ENCODE peak calls at places on chromosomes 11 and 22, in six cellular contexts. One of them, this sample, is unnamed.

GRCh38 chr11:14873632-14874031 is 18.4 kb downstream of the CYP2R1 start:
- DNase-seq in CD4-positive, alpha-beta T cell: no peak
- DNase-seq in SK-N-SH: no peak
- DNase-seq in lower leg skin: no peak
- DNase-seq in HL-60: no peak
- DNase-seq in A549: no peak
- DNase-seq in this sample: no peak

GRCh38 chr11:122197055-122197987 is 81.3 kb upstream of the BLID start:
- DNase-seq in CD4-positive, alpha-beta T cell: no peak
- DNase-seq in SK-N-SH: no peak
- DNase-seq in lower leg skin: peak
- DNase-seq in HL-60: no peak
- DNase-seq in A549: peak
- DNase-seq in this sample: no peak

GRCh38 chr11:64391839-64392238 is 32.9 kb downstream of the RPS6KA4 start:
- DNase-seq in CD4-positive, alpha-beta T cell: no peak
- DNase-seq in SK-N-SH: no peak
- DNase-seq in lower leg skin: no peak
- DNase-seq in HL-60: no peak
- DNase-seq in A549: no peak
- DNase-seq in this sample: no peak

GRCh38 chr22:45775569-45776312 is 104.1 kb downstream of the ATXN10 start:
- DNase-seq in CD4-positive, alpha-beta T cell: no peak
- DNase-seq in SK-N-SH: no peak
- DNase-seq in lower leg skin: no peak
- DNase-seq in HL-60: no peak
- DNase-seq in A549: no peak
- DNase-seq in this sample: no peak

GRCh38 chr11:44785856-44786606 is 59.3 kb downstream of the TSPAN18 start:
- DNase-seq in CD4-positive, alpha-beta T cell: no peak
- DNase-seq in SK-N-SH: peak
- DNase-seq in lower leg skin: no peak
- DNase-seq in HL-60: no peak
- DNase-seq in A549: peak
- DNase-seq in this sample: no peak

GRCh38 chr11:81377418-81377817 is 1356.2 kb downstream of the FAM181B start:
- DNase-seq in CD4-positive, alpha-beta T cell: no peak
- DNase-seq in SK-N-SH: no peak
- DNase-seq in lower leg skin: no peak
- DNase-seq in HL-60: no peak
- DNase-seq in A549: no peak
- DNase-seq in this sample: no peak

GRCh38 chr22:30238661-30239420 is 7.7 kb downstream of the LIF start:
- DNase-seq in CD4-positive, alpha-beta T cell: no peak
- DNase-seq in SK-N-SH: no peak
- DNase-seq in lower leg skin: no peak
- DNase-seq in HL-60: no peak
- DNase-seq in A549: no peak
- DNase-seq in this sample: no peak

GRCh38 chr11:32005786-32006406 is 85.0 kb upstream of the RCN1 start:
- DNase-seq in CD4-positive, alpha-beta T cell: no peak
- DNase-seq in SK-N-SH: no peak
- DNase-seq in lower leg skin: no peak
- DNase-seq in HL-60: no peak
- DNase-seq in A549: no peak
- DNase-seq in this sample: no peak

GRCh38 chr22:26477341-26477731 is 6.2 kb downstream of the HPS4 start:
- DNase-seq in CD4-positive, alpha-beta T cell: no peak
- DNase-seq in SK-N-SH: no peak
- DNase-seq in lower leg skin: no peak
- DNase-seq in HL-60: no peak
- DNase-seq in A549: no peak
- DNase-seq in this sample: no peak

GRCh38 chr11:45026835-45027234 is 76.2 kb upstream of the TP53I11 start:
- DNase-seq in CD4-positive, alpha-beta T cell: no peak
- DNase-seq in SK-N-SH: peak
- DNase-seq in lower leg skin: no peak
- DNase-seq in HL-60: no peak
- DNase-seq in A549: no peak
- DNase-seq in this sample: no peak

GRCh38 chr11:77779935-77780334 is 40.6 kb downstream of the RSF1 start:
- DNase-seq in CD4-positive, alpha-beta T cell: no peak
- DNase-seq in SK-N-SH: no peak
- DNase-seq in lower leg skin: no peak
- DNase-seq in HL-60: no peak
- DNase-seq in A549: no peak
- DNase-seq in this sample: no peak

GRCh38 chr11:131099746-131100145 is 183.5 kb upstream of the SNX19 start:
- DNase-seq in CD4-positive, alpha-beta T cell: no peak
- DNase-seq in SK-N-SH: no peak
- DNase-seq in lower leg skin: no peak
- DNase-seq in HL-60: no peak
- DNase-seq in A549: no peak
- DNase-seq in this sample: no peak

GRCh38 chr11:123481647-123482046 is 51.6 kb downstream of the GRAMD1B start:
- DNase-seq in CD4-positive, alpha-beta T cell: no peak
- DNase-seq in SK-N-SH: no peak
- DNase-seq in lower leg skin: no peak
- DNase-seq in HL-60: peak
- DNase-seq in A549: no peak
- DNase-seq in this sample: no peak

GRCh38 chr22:47299211-47299878 is 536.9 kb downstream of the TBC1D22A start:
- DNase-seq in CD4-positive, alpha-beta T cell: no peak
- DNase-seq in SK-N-SH: peak
- DNase-seq in lower leg skin: no peak
- DNase-seq in HL-60: no peak
- DNase-seq in A549: no peak
- DNase-seq in this sample: no peak

GRCh38 chr11:119747868-119748660 is 19.1 kb upstream of the NECTIN1 start:
- DNase-seq in CD4-positive, alpha-beta T cell: no peak
- DNase-seq in SK-N-SH: no peak
- DNase-seq in lower leg skin: no peak
- DNase-seq in HL-60: no peak
- DNase-seq in A549: no peak
- DNase-seq in this sample: no peak

GRCh38 chr22:18033204-18033998 is 9.0 kb upstream of the MICAL3 start:
- DNase-seq in CD4-positive, alpha-beta T cell: no peak
- DNase-seq in SK-N-SH: no peak
- DNase-seq in lower leg skin: no peak
- DNase-seq in HL-60: no peak
- DNase-seq in A549: no peak
- DNase-seq in this sample: no peak

GRCh38 chr22:50281957-50282356 is 11.8 kb upstream of the MAPK11 start:
- DNase-seq in CD4-positive, alpha-beta T cell: no peak
- DNase-seq in SK-N-SH: no peak
- DNase-seq in lower leg skin: no peak
- DNase-seq in HL-60: no peak
- DNase-seq in A549: no peak
- DNase-seq in this sample: no peak

GRCh38 chr11:65182258-65183170 is 786 bp downstream of the CAPN1 start:
- DNase-seq in CD4-positive, alpha-beta T cell: no peak
- DNase-seq in SK-N-SH: no peak
- DNase-seq in lower leg skin: no peak
- DNase-seq in HL-60: no peak
- DNase-seq in A549: no peak
- DNase-seq in this sample: peak

GRCh38 chr11:94993400-94993943 is 20.0 kb downstream of the KDM4D start:
- DNase-seq in CD4-positive, alpha-beta T cell: no peak
- DNase-seq in SK-N-SH: no peak
- DNase-seq in lower leg skin: no peak
- DNase-seq in HL-60: no peak
- DNase-seq in A549: no peak
- DNase-seq in this sample: no peak

GRCh38 chr11:32137263-32137662 is 46.4 kb downstream of the RCN1 start:
- DNase-seq in CD4-positive, alpha-beta T cell: no peak
- DNase-seq in SK-N-SH: no peak
- DNase-seq in lower leg skin: no peak
- DNase-seq in HL-60: no peak
- DNase-seq in A549: peak
- DNase-seq in this sample: no peak

GRCh38 chr11:47533690-47534135 is 19.2 kb downstream of the CELF1 start:
- DNase-seq in CD4-positive, alpha-beta T cell: no peak
- DNase-seq in SK-N-SH: no peak
- DNase-seq in lower leg skin: no peak
- DNase-seq in HL-60: no peak
- DNase-seq in A549: no peak
- DNase-seq in this sample: no peak

GRCh38 chr22:30584441-30584840 is 7.3 kb downstream of the PES1 start:
- DNase-seq in CD4-positive, alpha-beta T cell: no peak
- DNase-seq in SK-N-SH: no peak
- DNase-seq in lower leg skin: no peak
- DNase-seq in HL-60: no peak
- DNase-seq in A549: no peak
- DNase-seq in this sample: no peak

GRCh38 chr22:20967697-20968201 is 694 bp downstream of the AIFM3 start:
- DNase-seq in CD4-positive, alpha-beta T cell: no peak
- DNase-seq in SK-N-SH: peak
- DNase-seq in lower leg skin: no peak
- DNase-seq in HL-60: no peak
- DNase-seq in A549: no peak
- DNase-seq in this sample: no peak

GRCh38 chr11:107018274-107018901 is at the start of gene GUCY1A2:
- DNase-seq in CD4-positive, alpha-beta T cell: no peak
- DNase-seq in SK-N-SH: peak
- DNase-seq in lower leg skin: no peak
- DNase-seq in HL-60: no peak
- DNase-seq in A549: no peak
- DNase-seq in this sample: peak

GRCh38 chr11:20631525-20632168 is 32.2 kb downstream of the SLC6A5 start:
- DNase-seq in CD4-positive, alpha-beta T cell: no peak
- DNase-seq in SK-N-SH: no peak
- DNase-seq in lower leg skin: no peak
- DNase-seq in HL-60: no peak
- DNase-seq in A549: no peak
- DNase-seq in this sample: no peak

GRCh38 chr11:34653851-34654490 is 33.1 kb downstream of the EHF start:
- DNase-seq in CD4-positive, alpha-beta T cell: no peak
- DNase-seq in SK-N-SH: no peak
- DNase-seq in lower leg skin: peak
- DNase-seq in HL-60: peak
- DNase-seq in A549: peak
- DNase-seq in this sample: no peak

GRCh38 chr11:72070486-72070885 is 9.9 kb downstream of the NUMA1 start:
- DNase-seq in CD4-positive, alpha-beta T cell: no peak
- DNase-seq in SK-N-SH: no peak
- DNase-seq in lower leg skin: no peak
- DNase-seq in HL-60: no peak
- DNase-seq in A549: no peak
- DNase-seq in this sample: no peak

GRCh38 chr22:47598864-47599263 is 836.4 kb downstream of the TBC1D22A start:
- DNase-seq in CD4-positive, alpha-beta T cell: no peak
- DNase-seq in SK-N-SH: no peak
- DNase-seq in lower leg skin: no peak
- DNase-seq in HL-60: no peak
- DNase-seq in A549: no peak
- DNase-seq in this sample: no peak

GRCh38 chr11:36006556-36006955 is 62.7 kb downstream of the LDLRAD3 start:
- DNase-seq in CD4-positive, alpha-beta T cell: no peak
- DNase-seq in SK-N-SH: no peak
- DNase-seq in lower leg skin: no peak
- DNase-seq in HL-60: no peak
- DNase-seq in A549: no peak
- DNase-seq in this sample: no peak

GRCh38 chr22:26666035-26666338 is 8.6 kb downstream of the MIAT start:
- DNase-seq in CD4-positive, alpha-beta T cell: no peak
- DNase-seq in SK-N-SH: no peak
- DNase-seq in lower leg skin: no peak
- DNase-seq in HL-60: no peak
- DNase-seq in A549: no peak
- DNase-seq in this sample: no peak

GRCh38 chr11:63869171-63869591 is 30.3 kb downstream of the MARK2 start:
- DNase-seq in CD4-positive, alpha-beta T cell: no peak
- DNase-seq in SK-N-SH: no peak
- DNase-seq in lower leg skin: peak
- DNase-seq in HL-60: no peak
- DNase-seq in A549: no peak
- DNase-seq in this sample: no peak

GRCh38 chr22:47207846-47208554 is 445.6 kb downstream of the TBC1D22A start:
- DNase-seq in CD4-positive, alpha-beta T cell: no peak
- DNase-seq in SK-N-SH: no peak
- DNase-seq in lower leg skin: no peak
- DNase-seq in HL-60: no peak
- DNase-seq in A549: no peak
- DNase-seq in this sample: no peak

GRCh38 chr22:17792289-17792688 is 18.0 kb upstream of the BID start:
- DNase-seq in CD4-positive, alpha-beta T cell: no peak
- DNase-seq in SK-N-SH: no peak
- DNase-seq in lower leg skin: no peak
- DNase-seq in HL-60: no peak
- DNase-seq in A549: no peak
- DNase-seq in this sample: no peak

GRCh38 chr22:33126881-33127280 is 68.7 kb upstream of the SYN3 start:
- DNase-seq in CD4-positive, alpha-beta T cell: no peak
- DNase-seq in SK-N-SH: peak
- DNase-seq in lower leg skin: no peak
- DNase-seq in HL-60: no peak
- DNase-seq in A549: no peak
- DNase-seq in this sample: no peak
- TF ChIP-seq CTCF in CD4-positive, alpha-beta T cell: no peak
- TF ChIP-seq CTCF in SK-N-SH: no peak
- TF ChIP-seq CTCF in lower leg skin: no peak
- TF ChIP-seq CTCF in HL-60: no peak
- TF ChIP-seq CTCF in A549: peak
- TF ChIP-seq CTCF in this sample: peak

GRCh38 chr22:39519681-39520053 is 695 bp upstream of the ATF4 start:
- DNase-seq in CD4-positive, alpha-beta T cell: no peak
- DNase-seq in SK-N-SH: peak
- DNase-seq in lower leg skin: no peak
- DNase-seq in HL-60: peak
- DNase-seq in A549: peak
- DNase-seq in this sample: no peak
- TF ChIP-seq CTCF in CD4-positive, alpha-beta T cell: peak
- TF ChIP-seq CTCF in SK-N-SH: peak
- TF ChIP-seq CTCF in lower leg skin: no peak
- TF ChIP-seq CTCF in HL-60: no peak
- TF ChIP-seq CTCF in A549: peak
- TF ChIP-seq CTCF in this sample: peak

GRCh38 chr11:66543263-66544107 is 2.4 kb downstream of the ZDHHC24 start:
- DNase-seq in CD4-positive, alpha-beta T cell: peak
- DNase-seq in SK-N-SH: peak
- DNase-seq in lower leg skin: no peak
- DNase-seq in HL-60: peak
- DNase-seq in A549: no peak
- DNase-seq in this sample: peak
- TF ChIP-seq CTCF in CD4-positive, alpha-beta T cell: peak
- TF ChIP-seq CTCF in SK-N-SH: peak
- TF ChIP-seq CTCF in lower leg skin: no peak
- TF ChIP-seq CTCF in HL-60: no peak
- TF ChIP-seq CTCF in A549: no peak
- TF ChIP-seq CTCF in this sample: peak

GRCh38 chr11:70511345-70511744 is 113.0 kb downstream of the CTTN start:
- DNase-seq in CD4-positive, alpha-beta T cell: no peak
- DNase-seq in SK-N-SH: no peak
- DNase-seq in lower leg skin: no peak
- DNase-seq in HL-60: no peak
- DNase-seq in A549: no peak
- DNase-seq in this sample: no peak
- TF ChIP-seq CTCF in CD4-positive, alpha-beta T cell: no peak
- TF ChIP-seq CTCF in SK-N-SH: no peak
- TF ChIP-seq CTCF in lower leg skin: no peak
- TF ChIP-seq CTCF in HL-60: no peak
- TF ChIP-seq CTCF in A549: no peak
- TF ChIP-seq CTCF in this sample: peak